ENCODE peak calls at places on chromosomes 11 and 22, in seven cellular contexts. S, X, D, H, E, V and T are unnamed samples. For H3K4me1, the result is how much of the 10 kb centered on the place peaks cover.

GRCh38 chr11:69552951-69553350 is 71.5 kb downstream of the LINC01488 start:
- DNase-seq in S (no peak), X (no peak), D (no peak), H (no peak), E (no peak), V (no peak), T (peak)

GRCh38 chr11:73003083-73003482 is 139.0 kb downstream of the FCHSD2 start:
- DNase-seq in S (no peak), X (no peak), D (no peak), H (no peak), E (no peak), V (no peak), T (no peak)

GRCh38 chr22:23217171-23218052 is 37.1 kb downstream of the BCR start:
- DNase-seq in S (no peak), X (no peak), D (no peak), H (no peak), E (no peak), V (no peak), T (no peak)

GRCh38 chr11:128776088-128776433 is 82.2 kb downstream of the FLI1 start:
- DNase-seq in S (no peak), X (no peak), D (no peak), H (no peak), E (no peak), V (peak), T (no peak)

GRCh38 chr22:22709719-22710445 is 65.5 kb downstream of the GGTLC2 start:
- DNase-seq in S (no peak), X (no peak), D (no peak), H (no peak), E (peak), V (no peak), T (no peak)

GRCh38 chr11:75154646-75155569 is 4.0 kb downstream of the SLCO2B1 start:
- DNase-seq in S (no peak), X (no peak), D (no peak), H (no peak), E (no peak), V (no peak), T (no peak)

GRCh38 chr22:20316844-20317401 is 2.9 kb downstream of the DGCR6L start:
- DNase-seq in S (no peak), X (no peak), D (peak), H (no peak), E (peak), V (peak), T (no peak)

GRCh38 chr11:85810521-85810870 is 445 bp downstream of the SYTL2 start:
- DNase-seq in S (no peak), X (no peak), D (no peak), H (no peak), E (no peak), V (no peak), T (no peak)

GRCh38 chr11:102317768-102318103 is 452 bp downstream of the BIRC3 start:
- DNase-seq in S (no peak), X (no peak), D (no peak), H (no peak), E (no peak), V (no peak), T (no peak)

GRCh38 chr11:67120456-67120855 is 1.4 kb downstream of the KDM2A start:
- DNase-seq in S (no peak), X (no peak), D (no peak), H (no peak), E (no peak), V (no peak), T (no peak)

GRCh38 chr22:39417641-39418040 is 18.1 kb downstream of the TAB1 start:
- DNase-seq in S (no peak), X (no peak), D (no peak), H (no peak), E (no peak), V (no peak), T (no peak)

GRCh38 chr11:68632802-68633201 is 51.5 kb upstream of the GAL start:
- DNase-seq in S (peak), X (peak), D (peak), H (peak), E (no peak), V (peak), T (no peak)

GRCh38 chr11:83840326-83840725 is 554.2 kb upstream of the CCDC90B start:
- DNase-seq in S (no peak), X (no peak), D (no peak), H (no peak), E (no peak), V (no peak), T (no peak)

GRCh38 chr11:83836883-83837654 is 550.9 kb upstream of the CCDC90B start:
- DNase-seq in S (peak), X (peak), D (peak), H (peak), E (no peak), V (peak), T (no peak)

GRCh38 chr11:83831929-83832328 is 545.8 kb upstream of the CCDC90B start:
- DNase-seq in S (no peak), X (no peak), D (no peak), H (no peak), E (no peak), V (no peak), T (no peak)

GRCh38 chr11:83835423-83835822 is 549.3 kb upstream of the CCDC90B start:
- DNase-seq in S (no peak), X (no peak), D (no peak), H (no peak), E (no peak), V (no peak), T (peak)
- TF ChIP-seq POLR2AphosphoS5 in S (no peak), X (no peak), D (no peak), H (no peak), E (no peak), V (no peak), T (no peak)

GRCh38 chr22:17607891-17608521 is 20.5 kb downstream of the ATP6V1E1 start:
- DNase-seq in S (no peak), X (no peak), D (no peak), H (no peak), E (no peak), V (no peak), T (no peak)

GRCh38 chr22:17612057-17612456 is 16.5 kb downstream of the ATP6V1E1 start:
- DNase-seq in S (no peak), X (no peak), D (no peak), H (no peak), E (no peak), V (no peak), T (no peak)

DNA sequence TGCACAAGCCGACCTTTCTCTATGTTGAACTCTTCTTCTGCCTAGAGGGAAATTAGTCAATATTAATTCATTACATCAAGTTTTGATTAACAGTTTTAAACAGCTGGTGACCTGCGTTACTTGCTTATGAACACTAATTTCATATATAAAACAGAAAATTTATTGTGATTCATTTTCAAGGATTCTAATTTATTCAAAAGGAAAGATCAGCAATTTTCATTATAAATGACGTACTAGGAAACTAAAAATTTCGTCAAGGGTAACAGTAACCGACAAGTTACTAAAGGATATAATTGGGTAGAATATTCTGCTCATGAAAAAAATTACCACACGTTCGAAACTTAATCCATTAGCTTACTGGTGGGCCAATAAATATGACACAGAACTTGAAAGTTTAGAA is 15.3 kb downstream of the ATP6V1E1 start:
- DNase-seq in S (no peak), X (no peak), D (no peak), H (no peak), E (no peak), V (no peak), T (no peak)
- H3K4me1 ChIP-seq in S (under half), X (under half), D (under half), H (under half), E (under half), V (under half), T (under half)

GRCh38 chr11:8059030-8059429 is 22.0 kb upstream of the TUB start:
- DNase-seq in S (no peak), X (no peak), D (peak), H (no peak), E (peak), V (no peak), T (no peak)

GRCh38 chr11:8058216-8058615 is 22.8 kb upstream of the TUB start:
- DNase-seq in S (no peak), X (no peak), D (peak), H (no peak), E (peak), V (no peak), T (no peak)

GRCh38 chr11:8056810-8057463 is 24.1 kb upstream of the TUB start:
- DNase-seq in S (no peak), X (no peak), D (peak), H (no peak), E (peak), V (peak), T (peak)

GRCh38 chr11:8055836-8056526 is 25.0 kb upstream of the TUB start:
- DNase-seq in S (no peak), X (no peak), D (peak), H (no peak), E (peak), V (no peak), T (no peak)

GRCh38 chr11:8055111-8055835 is 25.7 kb upstream of the TUB start:
- DNase-seq in S (no peak), X (no peak), D (peak), H (no peak), E (no peak), V (no peak), T (no peak)
- TF ChIP-seq CTCF in S (no peak), X (peak), D (no peak), H (no peak), E (no peak), V (no peak), T (no peak)

GRCh38 chr11:58945663-58946062 is 6.4 kb downstream of the GLYATL1 start:
- DNase-seq in S (no peak), X (no peak), D (no peak), H (no peak), E (no peak), V (no peak), T (no peak)
- TF ChIP-seq POLR2AphosphoS5 in S (no peak), X (no peak), D (no peak), H (no peak), E (no peak), V (no peak), T (no peak)